ENCODE peak calls at places on chromosome 16, in four cellular contexts. C is Peyer's patch, T is ovary, B is erythroblast. V is an unnamed sample.
A peak's percentile ranks its signal among the peaks of the same experiment; 100 is the strongest.

GRCh38 chr16:58331024-58331707 is 36.3 kb upstream of the PRSS54 start:
- DNase-seq in C (no peak), T (no peak), B (no peak), V (no peak)

GRCh38 chr16:73956592-73957495 is 339.8 kb upstream of the PSMD7 start:
- DNase-seq in C (peak; percentile 63), T (peak; percentile 50), B (peak; percentile 58), V (peak; percentile 22)

GRCh38 chr16:2212362-2213324 is 2.0 kb upstream of the BRICD5 start:
- DNase-seq in C (no peak), T (no peak), B (no peak), V (no peak)

GRCh38 chr16:74034862-74035261 is 261.8 kb upstream of the PSMD7 start:
- DNase-seq in C (no peak), T (no peak), B (peak; percentile 12), V (no peak)

GRCh38 chr16:50602531-50603205 is 54.5 kb downstream of the NKD1 start:
- DNase-seq in C (peak; percentile 70), T (no peak), B (no peak), V (no peak)

GRCh38 chr16:10749680-10750035 is 6.0 kb downstream of the NUBP1 start:
- DNase-seq in C (no peak), T (peak; percentile 16), B (no peak), V (no peak)

GRCh38 chr16:27462846-27463682 is 61.1 kb downstream of the IL21R start:
- DNase-seq in C (no peak), T (no peak), B (no peak), V (no peak)

GRCh38 chr16:26765087-26765486 is 301.6 kb upstream of the C16orf82 start:
- DNase-seq in C (no peak), T (no peak), B (no peak), V (peak; percentile 24)

GRCh38 chr16:72561-73537 is at the start of gene RHBDF1:
- DNase-seq in C (peak; percentile 70), T (peak; percentile 79), B (peak; percentile 74), V (no peak)

GRCh38 chr16:17304814-17305169 is 166.0 kb downstream of the XYLT1 start:
- DNase-seq in C (no peak), T (no peak), B (no peak), V (no peak)

GRCh38 chr16:10770907-10771306 is 27.3 kb downstream of the NUBP1 start:
- DNase-seq in C (no peak), T (no peak), B (no peak), V (no peak)

GRCh38 chr16:28623172-28623711 is 13.4 kb upstream of the SULT1A1 start:
- DNase-seq in C (peak; percentile 85), T (peak; percentile 60), B (no peak), V (peak; percentile 60)

GRCh38 chr16:51807551-51807950 is 656.5 kb upstream of the SALL1 start:
- DNase-seq in C (no peak), T (no peak), B (no peak), V (no peak)

GRCh38 chr16:76292218-76292617 is 15.0 kb downstream of the CNTNAP4 start:
- DNase-seq in C (no peak), T (no peak), B (no peak), V (no peak)

GRCh38 chr16:85047867-85048455 is 20.4 kb downstream of the KIAA0513 start:
- DNase-seq in C (peak; percentile 61), T (no peak), B (peak; percentile 59), V (no peak)

GRCh38 chr16:67542464-67542863 is 13.8 kb downstream of the RIPOR1 start:
- DNase-seq in C (peak; percentile 80), T (no peak), B (peak; percentile 81), V (peak; percentile 91)

GRCh38 chr16:66798162-66798561 is 3.2 kb downstream of the TERB1 start:
- DNase-seq in C (no peak), T (no peak), B (no peak), V (no peak)

GRCh38 chr16:75267631-75268264 is 16.3 kb upstream of the BCAR1 start:
- DNase-seq in C (peak; percentile 88), T (peak; percentile 51), B (no peak), V (no peak)

GRCh38 chr16:85777583-85778310 is 21.6 kb downstream of the EMC8 start:
- DNase-seq in C (no peak), T (no peak), B (no peak), V (no peak)

GRCh38 chr16:88452485-88453216 is 429 bp upstream of the ZFPM1 start:
- DNase-seq in C (peak; percentile 99), T (peak; percentile 99), B (peak; percentile 100), V (peak; percentile 98)
- TF ChIP-seq POLR2A in C (no peak), T (no peak), B (no peak), V (no peak)

GRCh38 chr16:69105501-69106361 is at the start of gene HAS3:
- DNase-seq in C (peak; percentile 69), T (peak; percentile 65), B (peak; percentile 56), V (peak; percentile 75)
- TF ChIP-seq POLR2A in C (no peak), T (no peak), B (no peak), V (no peak)

DNA sequence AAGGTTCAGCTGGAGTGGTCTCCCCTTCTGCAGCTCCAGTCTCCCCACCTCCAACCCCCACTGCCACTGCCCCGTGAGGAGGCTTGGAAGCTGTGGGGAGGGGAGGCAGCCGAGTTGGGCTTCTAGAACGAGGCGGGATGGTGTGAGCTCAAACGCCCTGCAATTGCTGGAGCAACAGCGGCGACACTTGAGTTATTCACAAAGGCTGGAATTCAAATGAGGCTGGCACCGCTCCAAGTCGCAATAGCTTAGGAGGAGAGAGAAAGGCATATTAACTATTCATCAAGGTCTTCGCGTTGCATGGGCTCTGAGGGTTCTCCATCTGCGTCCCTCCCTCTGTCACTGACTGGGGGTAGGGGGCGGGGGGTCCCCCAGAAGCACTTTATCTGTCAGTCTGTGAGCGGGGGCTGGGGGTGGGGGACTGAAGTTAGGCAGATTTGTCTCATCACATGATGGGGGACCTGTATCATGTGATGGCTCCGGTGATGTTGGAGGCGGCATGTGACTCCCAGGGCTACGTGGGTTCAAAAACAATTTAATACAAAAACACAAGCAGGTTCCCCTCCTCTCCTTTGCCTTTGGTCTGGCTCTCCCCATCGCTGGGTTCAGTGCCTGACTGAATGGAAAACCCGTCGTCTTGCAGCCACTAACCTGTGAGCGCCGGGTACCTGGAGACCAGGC is 70.5 kb downstream of the RBBP6 start:
- DNase-seq in C (peak; percentile 57), T (peak; percentile 67), B (peak; percentile 24), V (peak; percentile 15)
- TF ChIP-seq POLR2A in C (no peak), T (no peak), B (no peak), V (no peak)

DNA sequence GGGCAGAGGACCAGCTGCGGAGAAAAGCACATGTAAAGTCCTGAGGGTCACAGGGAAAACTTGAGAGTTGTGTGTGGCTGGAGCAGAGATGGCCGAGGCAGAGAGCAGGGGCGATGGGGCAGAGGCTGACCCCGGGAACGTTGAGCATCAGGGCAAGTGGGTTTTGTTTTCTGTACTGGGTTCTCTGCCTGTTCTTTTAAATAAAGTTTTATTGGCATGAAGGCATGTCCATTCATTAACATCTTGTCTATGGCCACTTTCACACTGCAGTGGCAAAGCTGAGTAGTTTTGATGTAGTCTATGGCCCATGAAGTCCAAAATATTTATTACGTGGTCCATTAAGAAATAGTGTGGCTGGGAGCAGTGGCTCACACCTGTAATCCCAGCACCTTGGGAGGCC is 64.4 kb downstream of the ABCC1 start:
- DNase-seq in C (no peak), T (no peak), B (no peak), V (no peak)
- TF ChIP-seq POLR2A in C (no peak), T (no peak), B (no peak), V (no peak)

GRCh38 chr16:29789775-29790182 is 772 bp upstream of the KIF22 start:
- DNase-seq in C (no peak), T (peak; percentile 49), B (no peak), V (no peak)

GRCh38 chr16:29791845-29792797 is 1.6 kb downstream of the KIF22 start:
- DNase-seq in C (no peak), T (no peak), B (no peak), V (no peak)

GRCh38 chr16:29790949-29791844 is 646 bp downstream of the KIF22 start:
- DNase-seq in C (peak; percentile 49), T (no peak), B (peak; percentile 72), V (no peak)

GRCh38 chr16:29794231-29794710 is 3.7 kb downstream of the KIF22 start:
- DNase-seq in C (no peak), T (no peak), B (no peak), V (no peak)

DNA sequence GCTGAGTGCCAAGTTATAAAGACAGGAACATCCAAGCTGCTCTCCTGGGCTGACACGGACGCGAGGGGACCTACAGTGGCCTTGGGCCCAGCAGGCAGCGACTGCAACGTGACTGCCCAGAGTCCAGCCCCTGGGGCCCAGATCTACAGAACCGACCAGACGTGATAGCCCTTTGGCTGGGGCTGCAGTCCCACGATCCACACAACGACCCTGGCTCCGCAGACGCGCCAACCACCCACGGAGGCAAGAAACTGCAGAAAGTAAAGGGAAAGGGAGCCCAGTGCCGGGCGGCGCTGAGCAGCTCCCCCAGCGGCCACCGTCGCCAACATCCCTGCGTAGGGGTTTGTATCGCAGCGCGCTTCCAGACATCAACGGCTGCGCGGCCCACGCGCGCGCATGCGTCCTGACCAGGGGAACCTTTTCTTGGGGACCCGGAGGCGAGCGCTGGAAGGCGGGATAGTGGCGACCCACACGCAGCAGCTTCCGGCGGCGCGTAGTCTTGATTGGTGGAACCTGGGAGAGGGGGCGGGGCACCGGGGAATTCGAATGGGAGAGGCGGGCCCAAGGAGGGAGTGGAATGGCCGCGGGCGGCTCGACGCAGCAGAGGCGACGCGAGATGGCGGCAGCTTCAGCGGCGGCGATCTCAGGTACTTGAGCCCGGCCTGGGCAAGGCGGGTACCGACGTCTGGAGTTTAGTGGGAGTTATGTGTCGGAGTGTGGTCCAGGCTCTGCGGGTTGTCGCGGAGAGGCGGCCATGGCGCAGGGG is at the start of gene KIF22:
- DNase-seq in C (peak; percentile 100), T (peak; percentile 100), B (peak; percentile 100), V (peak; percentile 99)
- TF ChIP-seq POLR2A in C (peak; percentile 42), T (peak; percentile 48), B (peak; percentile 94), V (peak; percentile 76)